ENCODE peak calls at places on chromosome 4, in six cellular contexts. P is HCT116, L is HepG2, N is K562, W is H1, E is GM12878. X is an unnamed sample.

GRCh38 chr4:92198711-92199110 is 105.1 kb upstream of the GRID2 start:
- DNase-seq in P (no peak), L (no peak), N (no peak), W (no peak), E (no peak), X (no peak)

GRCh38 chr4:4930677-4931076 is 71.2 kb downstream of the MSX1 start:
- DNase-seq in P (no peak), L (no peak), N (no peak), W (no peak), E (no peak), X (no peak)

GRCh38 chr4:7912826-7913225 is 26.8 kb downstream of the AFAP1 start:
- DNase-seq in P (no peak), L (no peak), N (no peak), W (no peak), E (no peak), X (no peak)

GRCh38 chr4:145308598-145308997 is 128.2 kb upstream of the OTUD4 start:
- DNase-seq in P (no peak), L (no peak), N (no peak), W (no peak), E (peak), X (no peak)

GRCh38 chr4:151653548-151653918 is 107.3 kb downstream of the GATB start:
- DNase-seq in P (no peak), L (no peak), N (no peak), W (no peak), E (no peak), X (no peak)

GRCh38 chr4:102598759-102599379 is 97.7 kb downstream of the NFKB1 start:
- DNase-seq in P (no peak), L (no peak), N (no peak), W (no peak), E (no peak), X (no peak)

GRCh38 chr4:147590249-147590920 is 26.8 kb upstream of the TMEM184C start:
- DNase-seq in P (peak), L (peak), N (peak), W (no peak), E (no peak), X (peak)

GRCh38 chr4:92215471-92215870 is 88.3 kb upstream of the GRID2 start:
- DNase-seq in P (no peak), L (no peak), N (no peak), W (no peak), E (no peak), X (no peak)

GRCh38 chr4:74539043-74539790 is 94.3 kb downstream of the AREG start:
- DNase-seq in P (no peak), L (peak), N (no peak), W (no peak), E (no peak), X (no peak)

GRCh38 chr4:7247521-7247920 is 55.2 kb downstream of the SORCS2 start:
- DNase-seq in P (no peak), L (no peak), N (no peak), W (no peak), E (no peak), X (no peak)

GRCh38 chr4:89838005-89838404 is 1.0 kb upstream of the SNCA start:
- DNase-seq in P (no peak), L (no peak), N (peak), W (no peak), E (no peak), X (no peak)

DNA sequence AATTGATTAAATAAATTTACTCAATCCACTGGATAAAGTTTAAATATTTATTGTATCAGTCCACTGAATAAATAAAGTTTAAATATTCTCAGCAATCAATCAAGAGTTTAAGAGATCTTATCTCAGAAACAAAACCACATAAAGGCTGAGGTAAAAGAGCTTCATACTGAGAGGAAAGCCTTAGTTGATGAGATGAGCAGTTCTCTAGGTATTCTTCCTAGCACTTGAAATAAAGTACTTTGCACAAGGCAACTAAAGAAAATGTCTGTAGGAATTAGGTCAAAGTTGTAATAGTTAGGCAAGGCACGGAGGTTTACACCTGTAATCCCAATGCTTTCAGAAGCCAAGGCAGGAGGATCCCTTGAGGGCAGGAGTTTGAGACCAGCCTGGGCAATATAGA is 63.5 kb downstream of the UCHL1 start:
- DNase-seq in P (no peak), L (no peak), N (no peak), W (no peak), E (no peak), X (no peak)
- TF ChIP-seq ATF3 in P (no peak), L (no peak), N (no peak), W (no peak), E (no peak), X (no peak)

GRCh38 chr4:160351018-160351417 is 1248.1 kb downstream of the RAPGEF2 start:
- DNase-seq in P (no peak), L (no peak), N (no peak), W (no peak), E (no peak), X (no peak)
- TF ChIP-seq ATF3 in P (no peak), L (no peak), N (no peak), W (no peak), E (no peak), X (no peak)

DNA sequence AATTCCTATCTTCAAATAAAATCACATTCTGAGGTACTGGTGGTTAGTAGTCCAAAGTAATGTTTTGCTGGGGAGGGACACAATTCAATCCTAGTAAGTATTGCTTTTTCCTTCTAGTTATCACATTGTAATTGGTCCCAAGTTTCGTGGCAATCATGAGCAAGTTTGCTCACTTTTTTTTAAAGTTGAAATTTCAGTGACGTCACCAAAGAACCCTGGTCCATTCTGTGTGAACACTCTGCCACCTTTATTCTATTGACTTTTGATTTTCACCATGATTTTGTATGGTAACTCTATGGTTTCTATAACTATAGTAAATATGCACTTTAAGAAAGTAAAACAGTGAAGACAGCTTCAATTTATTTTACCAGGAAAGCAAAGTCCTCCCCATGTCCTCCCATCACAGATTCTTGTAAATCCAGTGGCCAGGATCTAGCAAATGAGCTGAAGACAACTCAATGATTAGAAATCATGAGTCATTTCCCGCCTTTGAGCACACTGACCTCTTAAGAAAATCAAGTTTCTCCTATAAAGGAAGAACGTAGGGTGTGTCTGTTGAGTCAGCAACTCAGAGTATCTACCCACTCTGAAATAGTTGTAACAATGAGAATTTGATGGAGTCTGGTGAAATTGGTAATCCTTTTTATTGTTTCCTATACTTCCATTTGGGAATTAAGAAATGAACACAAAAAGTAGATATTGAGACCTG is 1306.6 kb upstream of the PABPC4L start:
- DNase-seq in P (peak), L (no peak), N (no peak), W (no peak), E (no peak), X (no peak)
- TF ChIP-seq ATF3 in P (peak), L (no peak), N (no peak), W (no peak), E (no peak), X (no peak)

DNA sequence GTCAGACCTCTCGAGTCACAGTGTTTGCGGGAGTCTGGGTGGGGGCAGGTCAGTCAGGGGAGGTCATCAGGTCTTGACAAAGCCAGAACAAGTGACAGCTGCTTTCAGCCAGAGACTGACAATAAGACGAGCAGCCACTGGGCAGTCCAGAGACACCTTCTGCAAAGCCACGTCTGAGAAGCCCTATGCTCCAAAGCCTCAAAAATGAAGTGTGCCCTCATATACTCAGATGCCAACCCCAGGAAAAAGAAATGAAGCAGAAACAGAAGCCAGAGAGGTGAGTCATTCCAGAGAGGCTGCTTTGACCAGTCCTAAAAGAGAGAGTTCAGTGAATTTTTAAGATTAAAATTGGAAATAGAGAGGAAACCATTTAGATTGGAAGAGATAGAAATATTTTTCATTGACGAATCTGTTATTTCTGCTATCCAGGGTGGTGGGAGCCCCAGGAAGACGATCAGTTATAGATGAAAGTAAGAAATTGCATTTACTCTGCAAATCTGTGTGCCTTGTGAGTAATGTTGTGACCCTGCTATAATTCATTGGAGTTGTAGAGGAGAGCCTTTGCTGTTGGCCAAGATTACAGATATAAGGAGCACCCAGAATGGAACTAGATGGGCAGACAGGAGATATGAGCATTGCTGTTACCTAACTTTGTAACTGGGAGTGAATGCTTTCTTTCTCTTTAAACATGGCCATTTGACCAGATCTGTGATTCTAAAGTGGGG is 77.9 kb downstream of the LRRC66 start:
- DNase-seq in P (no peak), L (no peak), N (no peak), W (no peak), E (no peak), X (no peak)
- TF ChIP-seq ATF3 in P (no peak), L (no peak), N (no peak), W (no peak), E (no peak), X (no peak)

GRCh38 chr4:183099537-183100297 is 660 bp downstream of the WWC2 start:
- DNase-seq in P (no peak), L (peak), N (peak), W (no peak), E (no peak), X (peak)
- TF ChIP-seq ATF3 in P (no peak), L (no peak), N (no peak), W (no peak), E (no peak), X (no peak)

GRCh38 chr4:136691607-136692006 is 840.7 kb downstream of the PCDH18 start:
- DNase-seq in P (no peak), L (no peak), N (no peak), W (no peak), E (no peak), X (no peak)

GRCh38 chr4:136687596-136687995 is 844.7 kb downstream of the PCDH18 start:
- DNase-seq in P (no peak), L (no peak), N (no peak), W (no peak), E (no peak), X (no peak)

GRCh38 chr4:136690363-136690762 is 841.9 kb downstream of the PCDH18 start:
- DNase-seq in P (no peak), L (no peak), N (no peak), W (no peak), E (no peak), X (no peak)

DNA sequence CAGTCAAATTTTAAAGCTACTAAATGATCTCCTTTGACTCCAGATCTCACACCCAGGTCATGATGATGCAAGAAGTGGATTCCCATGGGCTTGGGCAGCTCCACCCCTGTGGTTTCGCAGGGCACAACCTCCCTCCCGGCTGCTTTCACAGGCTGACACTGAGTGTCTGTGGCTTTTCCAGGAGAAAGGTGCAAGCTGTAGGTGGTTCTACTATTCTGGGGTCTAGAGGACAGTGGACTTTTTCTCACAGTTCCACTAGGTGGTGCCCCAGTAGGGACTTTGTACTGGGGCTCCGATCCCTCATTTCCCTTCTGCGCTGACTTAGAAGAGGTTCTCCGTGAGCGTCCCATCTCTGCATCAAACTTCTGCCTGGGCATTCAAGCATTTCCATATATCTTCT is 845.2 kb downstream of the PCDH18 start:
- DNase-seq in P (no peak), L (peak), N (no peak), W (no peak), E (no peak), X (peak)
- TF ChIP-seq ATF3 in P (no peak), L (no peak), N (no peak), W (no peak), E (no peak), X (no peak)

GRCh38 chr4:1593038-1593417 is 91.1 kb downstream of the FAM53A start:
- DNase-seq in P (no peak), L (no peak), N (no peak), W (no peak), E (no peak), X (peak)
- TF ChIP-seq ATF3 in P (no peak), L (no peak), N (no peak), W (no peak), E (no peak), X (no peak)

DNA sequence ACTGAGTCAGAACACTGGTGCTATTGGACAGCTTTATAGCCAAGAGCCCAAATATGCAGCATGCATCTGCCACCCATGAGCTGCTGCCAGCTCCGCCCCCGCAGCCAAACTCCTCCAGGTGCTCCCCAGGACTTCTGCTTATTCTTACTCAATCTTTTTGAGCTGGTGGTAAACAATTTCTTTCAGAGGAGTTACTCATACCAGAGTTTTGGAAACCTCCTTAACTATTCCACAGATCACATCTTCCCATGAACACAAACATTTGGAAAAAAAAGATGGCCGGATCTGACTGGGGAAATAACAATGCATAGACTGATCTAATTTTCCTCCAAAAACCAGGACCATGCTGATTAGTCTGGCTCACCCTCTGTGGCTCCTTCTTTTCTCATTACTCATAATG is 399.9 kb downstream of the GPM6A start:
- DNase-seq in P (no peak), L (no peak), N (no peak), W (no peak), E (no peak), X (no peak)
- TF ChIP-seq ATF3 in P (no peak), L (no peak), N (no peak), W (no peak), E (no peak), X (no peak)

X was measured in WTC11.